ENCODE peak calls at places on chromosomes 2 and 18, in four cellular contexts. B is H9, N is adrenal gland, J is astrocyte. K is an unnamed sample.

GRCh38 chr2:234502285-234502918 is 5.5 kb upstream of the ARL4C start:
- DNase-seq in B (no peak), N (no peak), J (peak; percentile 94), K (no peak)

GRCh38 chr2:99811544-99811943 is 321.7 kb upstream of the REV1 start:
- DNase-seq in B (no peak), N (no peak), J (peak; percentile 92), K (no peak)

GRCh38 chr2:81304154-81304830 is 999.7 kb upstream of the LRRTM1 start:
- DNase-seq in B (peak; percentile 42), N (no peak), J (peak; percentile 26), K (no peak)

GRCh38 chr18:29078272-29078671 is 901.3 kb upstream of the CDH2 start:
- DNase-seq in B (no peak), N (no peak), J (no peak), K (no peak)

GRCh38 chr18:35407871-35408481 is 30.8 kb upstream of the ZNF396 start:
- DNase-seq in B (no peak), N (peak; percentile 30), J (peak; percentile 40), K (peak; percentile 64)

GRCh38 chr2:39492095-39492590 is 55.1 kb upstream of the MAP4K3 start:
- DNase-seq in B (no peak), N (no peak), J (peak; percentile 99), K (no peak)

GRCh38 chr2:166485558-166486193 is 8.4 kb downstream of the SCN7A start:
- DNase-seq in B (no peak), N (no peak), J (no peak), K (no peak)

GRCh38 chr2:18910843-18911242 is 321.5 kb upstream of the NT5C1B start:
- DNase-seq in B (no peak), N (no peak), J (peak; percentile 82), K (no peak)

GRCh38 chr18:58213931-58214431 is 170.0 kb downstream of the NEDD4L start:
- DNase-seq in B (no peak), N (no peak), J (peak; percentile 77), K (no peak)

GRCh38 chr18:8619041-8619440 is 9.8 kb downstream of the RAB12 start:
- DNase-seq in B (no peak), N (no peak), J (no peak), K (no peak)
- H3K4me1 ChIP-seq in B (peaks cover 20% of the 10 kb centered on the region), N (peaks cover 41% of the 10 kb centered on the region), J (peaks cover 18% of the 10 kb centered on the region), K (peaks cover 11% of the 10 kb centered on the region)

DNA sequence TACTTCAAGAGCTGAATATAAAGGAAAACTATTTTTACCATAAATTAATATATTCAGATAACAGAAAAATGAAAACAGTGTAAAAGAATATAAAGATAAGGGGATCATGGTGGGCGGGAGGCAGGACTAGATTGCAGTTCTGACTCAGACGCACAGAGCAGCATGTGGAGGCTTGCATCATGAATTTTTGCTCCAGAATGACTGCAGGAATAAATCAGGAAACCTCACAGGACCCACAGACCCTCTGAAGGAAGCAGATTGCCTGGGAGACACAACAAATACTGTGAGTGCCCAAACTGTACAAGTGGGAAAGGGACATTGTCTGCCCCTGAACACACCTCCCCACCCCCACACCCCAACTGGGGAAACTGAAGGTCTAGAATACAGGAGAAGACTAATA is 19.2 kb upstream of the SIGLEC15 start:
- DNase-seq in B (no peak), N (no peak), J (peak; percentile 85), K (no peak)
- H3K9me3 ChIP-seq in B (no peaks in the 10 kb centered on the region), N (no peaks in the 10 kb centered on the region), J (no peaks in the 10 kb centered on the region), K (no peaks in the 10 kb centered on the region)

GRCh38 chr2:121648611-121649401 is 456 bp downstream of the CLASP1 start:
- DNase-seq in B (peak; percentile 31), N (peak; percentile 66), J (peak; percentile 62), K (peak; percentile 42)
- H3K4me1 ChIP-seq in B (no peaks in the 10 kb centered on the region), N (peaks cover 54% of the 10 kb centered on the region), J (peaks cover 16% of the 10 kb centered on the region), K (peaks cover 1% of the 10 kb centered on the region)

DNA sequence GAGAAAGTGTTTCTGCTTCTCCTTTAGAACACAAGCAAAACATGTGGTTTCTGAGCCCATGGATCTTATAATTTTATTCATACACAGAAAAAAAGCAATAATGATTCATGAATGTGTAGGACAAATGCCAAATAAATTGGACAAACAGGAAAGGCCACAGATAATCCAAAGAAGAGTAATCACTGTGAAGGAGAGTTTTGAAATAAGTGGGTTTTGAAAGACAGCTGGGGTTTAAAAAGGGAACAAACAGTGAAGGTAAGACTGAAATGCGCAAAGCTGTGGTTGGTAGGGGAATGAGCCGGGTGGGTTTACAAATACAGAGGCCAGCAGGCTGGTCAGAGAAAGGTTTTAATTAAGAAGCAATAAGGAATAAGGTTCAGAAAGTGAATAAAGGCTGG is 50.0 kb upstream of the MBOAT2 start:
- DNase-seq in B (no peak), N (no peak), J (peak; percentile 35), K (no peak)
- H3K9me3 ChIP-seq in B (no peaks in the 10 kb centered on the region), N (no peaks in the 10 kb centered on the region), J (no peaks in the 10 kb centered on the region), K (no peaks in the 10 kb centered on the region)

GRCh38 chr2:54984476-54984875 is 65.8 kb downstream of the RTN4 start:
- DNase-seq in B (no peak), N (no peak), J (peak; percentile 51), K (no peak)

GRCh38 chr2:54988612-54989011 is 61.6 kb downstream of the RTN4 start:
- DNase-seq in B (no peak), N (no peak), J (no peak), K (no peak)

GRCh38 chr2:54981409-54981808 is 68.8 kb downstream of the RTN4 start:
- DNase-seq in B (no peak), N (no peak), J (no peak), K (no peak)

GRCh38 chr2:54983345-54984235 is 66.7 kb downstream of the RTN4 start:
- DNase-seq in B (no peak), N (no peak), J (peak; percentile 62), K (no peak)

DNA sequence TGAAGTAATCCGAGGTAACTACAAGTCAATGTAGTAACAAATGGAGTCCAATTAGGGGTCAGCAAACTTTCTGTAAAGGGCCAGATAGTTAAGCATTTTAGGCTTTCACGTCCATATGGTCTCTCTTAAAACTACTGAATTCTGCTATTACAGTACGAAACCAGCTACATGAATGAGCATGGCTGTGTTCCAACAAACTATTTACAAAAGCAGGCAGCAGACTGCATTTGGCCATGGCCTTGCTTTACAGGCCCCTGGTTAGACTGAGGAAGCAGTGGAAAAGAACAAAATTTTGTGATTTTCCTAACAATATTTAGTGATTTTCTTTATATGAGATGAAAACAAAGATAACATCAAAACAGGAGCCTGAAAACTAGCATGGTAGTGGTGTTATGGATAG is 64.0 kb downstream of the RTN4 start:
- DNase-seq in B (no peak), N (no peak), J (no peak), K (no peak)
- H3K4me1 ChIP-seq in B (no peaks in the 10 kb centered on the region), N (peaks cover 54% of the 10 kb centered on the region), J (peaks cover 16% of the 10 kb centered on the region), K (no peaks in the 10 kb centered on the region)

GRCh38 chr2:67050621-67051020 is 346.5 kb upstream of the ETAA1 start:
- DNase-seq in B (no peak), N (no peak), J (no peak), K (no peak)
- H3K9me3 ChIP-seq in B (no peaks in the 10 kb centered on the region), N (no peaks in the 10 kb centered on the region), J (no peaks in the 10 kb centered on the region), K (no peaks in the 10 kb centered on the region)

K was measured in lung.